ENCODE peak calls at places on chromosomes 12 and 14, in ten cellular contexts. A is cardiac muscle cell, U is left ventricle myocardium inferior, K is stomach, S is HCT116, Z is endothelial cell, Y is mammary epithelial cell, L is Calu3, F is uterus, T is left lung. X is an unnamed sample.

GRCh38 chr12:103012884-103013283 is 55.4 kb downstream of the ASCL1 start:
- DNase-seq in A (no peak), U (no peak), K (no peak), S (no peak), Z (no peak), Y (no peak), L (no peak), F (no peak), T (no peak), X (no peak)

GRCh38 chr12:12442548-12443071 is 85.7 kb downstream of the BORCS5 start:
- DNase-seq in A (no peak), U (no peak), K (no peak), S (peak; percentile 12), Z (no peak), Y (peak; percentile 54), L (no peak), F (no peak), T (no peak), X (no peak)

GRCh38 chr14:55454264-55455151 is 14.1 kb upstream of the TBPL2 start:
- DNase-seq in A (no peak), U (no peak), K (peak; percentile 37), S (peak; percentile 83), Z (no peak), Y (peak; percentile 71), L (peak; percentile 41), F (peak; percentile 40), T (no peak), X (no peak)

GRCh38 chr14:106343636-106344035 is 817.3 kb downstream of the TMEM121 start:
- DNase-seq in A (no peak), U (no peak), K (no peak), S (no peak), Z (no peak), Y (no peak), L (no peak), F (no peak), T (no peak), X (peak; percentile 93)

GRCh38 chr12:33052141-33053051 is 155.8 kb upstream of the PKP2 start:
- DNase-seq in A (no peak), U (no peak), K (no peak), S (no peak), Z (no peak), Y (no peak), L (no peak), F (no peak), T (no peak), X (no peak)

GRCh38 chr12:112606611-112607366 is 184.8 kb upstream of the RPH3A start:
- DNase-seq in A (no peak), U (no peak), K (no peak), S (no peak), Z (no peak), Y (no peak), L (no peak), F (no peak), T (no peak), X (no peak)

GRCh38 chr12:93782854-93783253 is 105.7 kb downstream of the CRADD start:
- DNase-seq in A (no peak), U (no peak), K (no peak), S (no peak), Z (no peak), Y (no peak), L (no peak), F (no peak), T (no peak), X (no peak)

GRCh38 chr14:104434214-104435076 is 145.1 kb upstream of the C14orf180 start:
- DNase-seq in A (no peak), U (no peak), K (peak; percentile 21), S (no peak), Z (no peak), Y (no peak), L (no peak), F (no peak), T (no peak), X (peak; percentile 81)

GRCh38 chr14:61730756-61731373 is 31.4 kb upstream of the SNAPC1 start:
- DNase-seq in A (no peak), U (no peak), K (no peak), S (no peak), Z (no peak), Y (no peak), L (no peak), F (no peak), T (no peak), X (no peak)

GRCh38 chr14:21233457-21234076 is 35.7 kb downstream of the HNRNPC start:
- DNase-seq in A (no peak), U (no peak), K (no peak), S (no peak), Z (peak; percentile 15), Y (no peak), L (no peak), F (no peak), T (no peak), X (no peak)

GRCh38 chr12:52044284-52044983 is 6.8 kb upstream of the NR4A1 start:
- DNase-seq in A (no peak), U (peak; percentile 87), K (peak; percentile 91), S (no peak), Z (no peak), Y (no peak), L (no peak), F (peak; percentile 93), T (peak; percentile 77), X (no peak)

GRCh38 chr12:91142184-91142583 is 30.9 kb upstream of the LUM start:
- DNase-seq in A (no peak), U (no peak), K (no peak), S (no peak), Z (no peak), Y (no peak), L (no peak), F (peak; percentile 55), T (no peak), X (no peak)

DNA sequence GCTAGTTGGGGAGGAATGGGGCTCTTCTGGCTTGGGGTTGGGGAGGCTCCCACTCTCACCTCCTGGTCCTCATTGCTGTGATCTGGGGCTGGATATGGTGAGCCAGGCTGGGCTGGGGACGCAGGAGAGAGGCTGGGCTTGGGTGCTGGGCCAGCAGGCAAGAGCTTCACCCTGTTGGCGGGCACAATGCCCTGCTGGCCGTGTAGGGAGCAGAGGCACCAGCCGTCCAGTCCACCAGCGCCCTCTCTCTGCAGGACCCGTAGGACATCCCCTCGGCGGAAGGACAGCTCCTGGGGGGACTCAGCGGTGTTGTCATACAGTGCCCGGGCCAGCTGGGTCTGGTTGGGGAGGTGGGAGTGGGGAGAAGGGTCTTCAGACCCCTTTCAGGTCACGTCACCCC is 4.5 kb downstream of the EFS start:
- DNase-seq in A (no peak), U (no peak), K (no peak), S (no peak), Z (no peak), Y (no peak), L (peak; percentile 13), F (no peak), T (no peak), X (peak; percentile 77)
- TF ChIP-seq CTCF in A (no peak), U (peak; percentile 42), K (no peak), S (peak; percentile 44), Z (no peak), Y (no peak), L (no peak), F (no peak), T (no peak), X (peak; percentile 13)

GRCh38 chr12:120317258-120318105 is 10.1 kb downstream of the PLA2G1B start:
- DNase-seq in A (peak; percentile 100), U (peak; percentile 99), K (peak; percentile 99), S (peak; percentile 99), Z (peak; percentile 100), Y (peak; percentile 100), L (peak; percentile 100), F (peak; percentile 99), T (peak; percentile 99), X (peak; percentile 99)

GRCh38 chr12:120316798-120317257 is 10.8 kb downstream of the PLA2G1B start:
- DNase-seq in A (no peak), U (no peak), K (no peak), S (no peak), Z (no peak), Y (peak; percentile 31), L (no peak), F (no peak), T (no peak), X (no peak)

GRCh38 chr12:120314220-120314619 is 12.1 kb downstream of the SIRT4 start:
- DNase-seq in A (no peak), U (no peak), K (no peak), S (no peak), Z (peak; percentile 22), Y (no peak), L (peak; percentile 23), F (no peak), T (no peak), X (no peak)
- TF ChIP-seq CTCF in A (peak; percentile 31), U (no peak), K (no peak), S (peak; percentile 41), Z (peak; percentile 34), Y (no peak), L (no peak), F (no peak), T (no peak), X (peak; percentile 33)

GRCh38 chr12:128819293-128820144 is 4.2 kb downstream of the SLC15A4 start:
- DNase-seq in A (no peak), U (no peak), K (peak; percentile 21), S (no peak), Z (no peak), Y (no peak), L (no peak), F (no peak), T (no peak), X (no peak)

GRCh38 chr12:128816643-128816920 is 7.2 kb downstream of the SLC15A4 start:
- DNase-seq in A (no peak), U (no peak), K (no peak), S (no peak), Z (no peak), Y (no peak), L (no peak), F (no peak), T (no peak), X (no peak)

GRCh38 chr12:128820253-128820652 is 3.5 kb downstream of the SLC15A4 start:
- DNase-seq in A (no peak), U (no peak), K (no peak), S (no peak), Z (no peak), Y (no peak), L (no peak), F (no peak), T (no peak), X (no peak)

GRCh38 chr12:128817115-128818015 is 6.4 kb downstream of the SLC15A4 start:
- DNase-seq in A (no peak), U (peak; percentile 72), K (peak; percentile 41), S (no peak), Z (no peak), Y (peak; percentile 60), L (peak; percentile 54), F (peak; percentile 31), T (peak; percentile 56), X (no peak)

GRCh38 chr12:128818065-128819022 is 5.4 kb downstream of the SLC15A4 start:
- DNase-seq in A (no peak), U (no peak), K (peak; percentile 24), S (no peak), Z (no peak), Y (peak; percentile 27), L (peak; percentile 32), F (no peak), T (no peak), X (no peak)
- TF ChIP-seq CTCF in A (no peak), U (no peak), K (no peak), S (no peak), Z (no peak), Y (no peak), L (no peak), F (no peak), T (no peak), X (no peak)

DNA sequence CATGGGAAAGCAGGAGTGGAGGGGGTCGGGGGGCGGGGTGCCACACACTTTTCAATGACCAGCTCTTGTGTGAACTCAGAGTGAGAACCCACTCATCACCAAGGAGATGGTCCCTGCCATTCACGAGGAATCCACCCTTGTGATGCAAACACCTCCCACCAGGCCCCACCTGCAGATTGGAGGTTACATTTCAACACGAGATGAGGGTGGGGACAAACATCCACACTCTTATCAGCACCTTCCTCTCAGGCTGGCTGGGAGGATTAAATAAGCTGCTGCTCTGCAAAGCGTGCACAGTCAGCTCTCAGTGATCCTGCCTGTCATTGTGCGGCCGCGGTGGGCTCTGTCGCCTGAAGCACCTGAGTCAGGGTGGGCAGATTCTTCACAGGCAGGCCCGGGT is 39.7 kb downstream of the AACS start:
- DNase-seq in A (no peak), U (no peak), K (no peak), S (no peak), Z (no peak), Y (no peak), L (no peak), F (no peak), T (no peak), X (no peak)
- TF ChIP-seq CTCF in A (no peak), U (no peak), K (no peak), S (no peak), Z (no peak), Y (no peak), L (no peak), F (no peak), T (no peak), X (no peak)

X was measured in osteocyte.